ENCODE peak calls at places on chromosomes 4 and X, in eight cellular contexts. C, S, K, F, U, Y, J and Q are unnamed samples.
A peak's percentile ranks its signal among the peaks of the same experiment; 100 is the strongest.

GRCh38 chr4:107863850-107864371 is 39.2 kb downstream of the SGMS2 start:
- DNase-seq in C (no peak), S (peak; percentile 64), K (no peak), F (no peak), U (no peak), Y (peak; percentile 57), J (peak; percentile 69), Q (no peak)

GRCh38 chrX:140815868-140816267 is 106.3 kb downstream of the LINC00632 start:
- DNase-seq in C (no peak), S (peak; percentile 49), K (peak; percentile 0), F (no peak), U (no peak), Y (peak; percentile 49), J (no peak), Q (no peak)

GRCh38 chr4:1098311-1098925 is 14.9 kb downstream of the RNF212 start:
- DNase-seq in C (no peak), S (no peak), K (no peak), F (no peak), U (no peak), Y (no peak), J (no peak), Q (no peak)

GRCh38 chr4:104677122-104677521 is 182.4 kb upstream of the CXXC4 start:
- DNase-seq in C (no peak), S (no peak), K (peak; percentile 84), F (no peak), U (no peak), Y (no peak), J (no peak), Q (no peak)

GRCh38 chrX:40471965-40472648 is 108.7 kb upstream of the ATP6AP2 start:
- DNase-seq in C (no peak), S (peak; percentile 85), K (peak; percentile 82), F (peak; percentile 62), U (no peak), Y (no peak), J (peak; percentile 52), Q (peak; percentile 46)

GRCh38 chr4:188399834-188400233 is 260.6 kb downstream of the TRIML1 start:
- DNase-seq in C (no peak), S (no peak), K (no peak), F (no peak), U (no peak), Y (no peak), J (no peak), Q (no peak)

GRCh38 chrX:108439434-108439883 is at the start of gene COL4A5:
- DNase-seq in C (peak; percentile 57), S (peak; percentile 91), K (peak; percentile 92), F (peak; percentile 2), U (no peak), Y (peak; percentile 76), J (no peak), Q (peak; percentile 41)

GRCh38 chrX:96756491-96756890 is 71.8 kb downstream of the DIAPH2 start:
- DNase-seq in C (no peak), S (no peak), K (no peak), F (no peak), U (no peak), Y (no peak), J (no peak), Q (no peak)

GRCh38 chr4:73741140-73741749 is 876 bp downstream of the CXCL8 start:
- DNase-seq in C (no peak), S (peak; percentile 51), K (no peak), F (no peak), U (no peak), Y (peak; percentile 56), J (no peak), Q (peak; percentile 15)

GRCh38 chr4:68905598-68906237 is 45.9 kb downstream of the UGT2A3 start:
- DNase-seq in C (no peak), S (peak; percentile 5), K (peak; percentile 80), F (peak; percentile 47), U (no peak), Y (no peak), J (no peak), Q (peak; percentile 21)

GRCh38 chr4:140756292-140757219 is at the start of gene TBC1D9:
- DNase-seq in C (peak; percentile 61), S (peak; percentile 71), K (peak; percentile 97), F (peak; percentile 67), U (no peak), Y (peak; percentile 43), J (peak; percentile 88), Q (peak; percentile 67)

GRCh38 chr4:165199722-165200121 is 7.6 kb upstream of the KLHL2 start:
- DNase-seq in C (no peak), S (peak; percentile 25), K (no peak), F (no peak), U (no peak), Y (no peak), J (no peak), Q (no peak)

GRCh38 chr4:144705861-144706590 is 60.1 kb downstream of the HHIP start:
- DNase-seq in C (no peak), S (no peak), K (no peak), F (no peak), U (no peak), Y (no peak), J (no peak), Q (no peak)

GRCh38 chr4:176422511-176422910 is 102.7 kb downstream of the SPCS3 start:
- DNase-seq in C (no peak), S (no peak), K (no peak), F (no peak), U (no peak), Y (no peak), J (no peak), Q (peak; percentile 36)

GRCh38 chrX:20414781-20415445 is 148.2 kb upstream of the RPS6KA3 start:
- DNase-seq in C (no peak), S (no peak), K (no peak), F (no peak), U (no peak), Y (no peak), J (no peak), Q (no peak)

GRCh38 chr4:40251366-40251765 is 54.5 kb downstream of the RHOH start:
- DNase-seq in C (no peak), S (peak; percentile 48), K (no peak), F (no peak), U (no peak), Y (no peak), J (no peak), Q (no peak)

GRCh38 chr4:108965472-108966076 is 202.7 kb upstream of the ETNPPL start:
- DNase-seq in C (no peak), S (no peak), K (peak; percentile 59), F (no peak), U (no peak), Y (no peak), J (no peak), Q (no peak)

GRCh38 chr4:145554691-145555090 is 64.5 kb upstream of the MMAA start:
- DNase-seq in C (no peak), S (no peak), K (no peak), F (no peak), U (no peak), Y (no peak), J (no peak), Q (no peak)

GRCh38 chr4:101256222-101256621 is 91.1 kb downstream of the PPP3CA start:
- DNase-seq in C (no peak), S (no peak), K (no peak), F (no peak), U (no peak), Y (no peak), J (no peak), Q (no peak)

GRCh38 chr4:109184421-109184956 is 118.0 kb downstream of the COL25A1 start:
- DNase-seq in C (no peak), S (peak; percentile 7), K (peak; percentile 19), F (no peak), U (no peak), Y (peak; percentile 2), J (no peak), Q (no peak)

GRCh38 chrX:129637217-129638109 is 17.3 kb downstream of the APLN start:
- DNase-seq in C (peak; percentile 83), S (peak; percentile 49), K (peak; percentile 79), F (peak; percentile 74), U (peak; percentile 58), Y (peak; percentile 27), J (peak; percentile 40), Q (peak; percentile 80)

GRCh38 chr4:92234393-92235176 is 69.2 kb upstream of the GRID2 start:
- DNase-seq in C (no peak), S (peak; percentile 99), K (no peak), F (no peak), U (no peak), Y (no peak), J (no peak), Q (no peak)

GRCh38 chr4:81508786-81509574 is 37.3 kb upstream of the RASGEF1B start:
- DNase-seq in C (no peak), S (no peak), K (no peak), F (no peak), U (no peak), Y (peak; percentile 82), J (no peak), Q (no peak)

GRCh38 chrX:131671714-131672113 is 127.8 kb downstream of the OR13H1 start:
- DNase-seq in C (no peak), S (no peak), K (peak; percentile 5), F (no peak), U (no peak), Y (no peak), J (peak; percentile 30), Q (no peak)

GRCh38 chrX:148133099-148133725 is 152.1 kb downstream of the FMR1NB start:
- DNase-seq in C (no peak), S (no peak), K (peak; percentile 23), F (peak; percentile 0), U (no peak), Y (peak; percentile 42), J (no peak), Q (peak; percentile 19)

GRCh38 chr4:144599621-144600020 is 46.3 kb upstream of the HHIP start:
- DNase-seq in C (no peak), S (peak; percentile 60), K (no peak), F (no peak), U (no peak), Y (no peak), J (no peak), Q (no peak)

GRCh38 chrX:1914606-1915365 is 299.9 kb downstream of the ASMT start:
- DNase-seq in C (no peak), S (no peak), K (no peak), F (no peak), U (no peak), Y (no peak), J (no peak), Q (no peak)

GRCh38 chr4:183798249-183798920 is 106.7 kb upstream of the STOX2 start:
- DNase-seq in C (no peak), S (no peak), K (peak; percentile 85), F (no peak), U (no peak), Y (no peak), J (no peak), Q (no peak)

GRCh38 chr4:8332038-8332857 is 62.7 kb downstream of the HTRA3 start:
- DNase-seq in C (no peak), S (no peak), K (no peak), F (no peak), U (no peak), Y (no peak), J (peak; percentile 19), Q (no peak)